ENCODE peak calls at places on chromosomes 7 and 10, in four cellular contexts. N is NCI-H345; C is stimulated activated CD4-positive, alpha-beta T cell treated with anti-CD3 and anti-CD28 coated beads, Interleukin-1b, Interleukin-23, amount 100 ng/mL, for 1 hour; D is ACHN. M is an unnamed sample.

GRCh38 chr7:113374924-113375323 is 256.6 kb upstream of the SMIM30 start:
- DNase-seq in N (no peak), C (no peak), D (no peak), M (no peak)

GRCh38 chr10:13272164-13272571 is 27.7 kb downstream of the PHYH start:
- DNase-seq in N (no peak), C (no peak), D (no peak), M (peak; percentile 63)

GRCh38 chr7:2034291-2035201 is 198.2 kb downstream of the MAD1L1 start:
- DNase-seq in N (no peak), C (no peak), D (no peak), M (peak; percentile 24)

GRCh38 chr10:2986341-2986933 is 80.9 kb upstream of the PFKP start:
- DNase-seq in N (no peak), C (no peak), D (no peak), M (no peak)

GRCh38 chr10:61793760-61794713 is 107.5 kb upstream of the ARID5B start:
- DNase-seq in N (peak; percentile 35), C (no peak), D (no peak), M (no peak)

GRCh38 chr7:130893441-130893894 is 159.5 kb upstream of the KLF14 start:
- DNase-seq in N (no peak), C (no peak), D (peak; percentile 79), M (no peak)

GRCh38 chr10:51691135-51691534 is 8.3 kb downstream of the CSTF2T start:
- DNase-seq in N (no peak), C (no peak), D (no peak), M (no peak)

GRCh38 chr7:93574646-93575554 is at the start of gene CALCR:
- DNase-seq in N (peak; percentile 18), C (no peak), D (peak; percentile 45), M (no peak)

GRCh38 chr7:86926732-86927131 is 132.7 kb downstream of the ELAPOR2 start:
- DNase-seq in N (peak; percentile 39), C (no peak), D (peak; percentile 67), M (no peak)

GRCh38 chr7:99042957-99043356 is 101.0 kb downstream of the SMURF1 start:
- DNase-seq in N (no peak), C (no peak), D (no peak), M (no peak)